ENCODE peak calls at places on chromosomes 5 and 9, in seven cellular contexts. D is fibroblast of the aortic adventitia, A is BE2C, Q is A673, U is cardiac fibroblast, C is adrenal gland, P is AG04449. Z is an unnamed sample.

GRCh38 chr5:138226917-138227316 is 13.8 kb upstream of the CDC23 start:
- DNase-seq in D (no peak), A (no peak), Q (no peak), U (no peak), C (no peak), P (no peak), Z (no peak)

GRCh38 chr9:127569819-127570401 is 42.2 kb upstream of the STXBP1 start:
- DNase-seq in D (no peak), A (no peak), Q (no peak), U (no peak), C (no peak), P (no peak), Z (no peak)

GRCh38 chr9:136325354-136325753 is 2.0 kb upstream of the GPSM1 start:
- DNase-seq in D (no peak), A (no peak), Q (no peak), U (no peak), C (no peak), P (no peak), Z (no peak)

GRCh38 chr5:122267195-122267594 is 44.8 kb upstream of the SNCAIP start:
- DNase-seq in D (no peak), A (no peak), Q (no peak), U (no peak), C (no peak), P (no peak), Z (no peak)

GRCh38 chr9:69443178-69443577 is 118.2 kb downstream of the ENTREP1 start:
- DNase-seq in D (no peak), A (no peak), Q (no peak), U (no peak), C (no peak), P (no peak), Z (no peak)

GRCh38 chr5:12242960-12243888 is 339.0 kb upstream of the CTNND2 start:
- DNase-seq in D (no peak), A (no peak), Q (no peak), U (no peak), C (no peak), P (no peak), Z (no peak)

GRCh38 chr5:120252839-120253238 is 211.3 kb upstream of the PRR16 start:
- DNase-seq in D (no peak), A (peak; percentile 62), Q (peak; percentile 5), U (peak; percentile 14), C (no peak), P (no peak), Z (no peak)

GRCh38 chr5:158463971-158464370 is 605.0 kb upstream of the CLINT1 start:
- DNase-seq in D (peak; percentile 76), A (no peak), Q (no peak), U (peak; percentile 59), C (peak; percentile 28), P (no peak), Z (no peak)

GRCh38 chr5:98187945-98188344 is 585.5 kb upstream of the RGMB start:
- DNase-seq in D (peak; percentile 33), A (no peak), Q (no peak), U (no peak), C (no peak), P (no peak), Z (no peak)

GRCh38 chr5:1246711-1247431 is 21.7 kb downstream of the SLC6A18 start:
- DNase-seq in D (peak; percentile 4), A (no peak), Q (peak; percentile 61), U (peak; percentile 13), C (peak; percentile 33), P (no peak), Z (no peak)

GRCh38 chr5:62090953-62091352 is 215.1 kb upstream of the KIF2A start:
- DNase-seq in D (no peak), A (no peak), Q (no peak), U (no peak), C (no peak), P (no peak), Z (no peak)

GRCh38 chr5:150278046-150278760 is 11.4 kb downstream of the CAMK2A start:
- DNase-seq in D (peak; percentile 44), A (no peak), Q (no peak), U (peak; percentile 31), C (no peak), P (no peak), Z (no peak)

GRCh38 chr9:113853333-113853732 is 22.8 kb upstream of the ZNF618 start:
- DNase-seq in D (no peak), A (no peak), Q (no peak), U (peak; percentile 7), C (no peak), P (no peak), Z (no peak)

GRCh38 chr5:157924931-157925729 is 66.2 kb upstream of the CLINT1 start:
- DNase-seq in D (no peak), A (no peak), Q (no peak), U (no peak), C (no peak), P (no peak), Z (no peak)

GRCh38 chr5:77843570-77844407 is 67.7 kb upstream of the TBCA start:
- DNase-seq in D (no peak), A (no peak), Q (no peak), U (no peak), C (no peak), P (no peak), Z (no peak)

GRCh38 chr9:133682961-133683493 is 46.9 kb downstream of the DBH start:
- DNase-seq in D (no peak), A (no peak), Q (no peak), U (no peak), C (no peak), P (no peak), Z (no peak)

GRCh38 chr9:116450378-116451139 is 236.5 kb upstream of the TRIM32 start:
- DNase-seq in D (peak; percentile 84), A (no peak), Q (no peak), U (peak; percentile 92), C (no peak), P (peak; percentile 79), Z (peak; percentile 91)

GRCh38 chr5:73960426-73960825 is 334.4 kb downstream of the ARHGEF28 start:
- DNase-seq in D (no peak), A (no peak), Q (no peak), U (no peak), C (no peak), P (no peak), Z (no peak)

GRCh38 chr5:56457887-56458451 is 224.8 kb upstream of the ANKRD55 start:
- DNase-seq in D (peak; percentile 61), A (no peak), Q (no peak), U (peak; percentile 46), C (peak; percentile 67), P (no peak), Z (no peak)

GRCh38 chr5:7894439-7894838 is 25.5 kb downstream of the MTRR start:
- DNase-seq in D (no peak), A (no peak), Q (no peak), U (no peak), C (no peak), P (no peak), Z (no peak)

GRCh38 chr5:7902201-7902600 is 33.3 kb downstream of the MTRR start:
- DNase-seq in D (peak; percentile 8), A (no peak), Q (no peak), U (no peak), C (no peak), P (no peak), Z (no peak)

GRCh38 chr5:7894860-7895259 is 25.9 kb downstream of the MTRR start:
- DNase-seq in D (no peak), A (no peak), Q (no peak), U (no peak), C (no peak), P (no peak), Z (no peak)

DNA sequence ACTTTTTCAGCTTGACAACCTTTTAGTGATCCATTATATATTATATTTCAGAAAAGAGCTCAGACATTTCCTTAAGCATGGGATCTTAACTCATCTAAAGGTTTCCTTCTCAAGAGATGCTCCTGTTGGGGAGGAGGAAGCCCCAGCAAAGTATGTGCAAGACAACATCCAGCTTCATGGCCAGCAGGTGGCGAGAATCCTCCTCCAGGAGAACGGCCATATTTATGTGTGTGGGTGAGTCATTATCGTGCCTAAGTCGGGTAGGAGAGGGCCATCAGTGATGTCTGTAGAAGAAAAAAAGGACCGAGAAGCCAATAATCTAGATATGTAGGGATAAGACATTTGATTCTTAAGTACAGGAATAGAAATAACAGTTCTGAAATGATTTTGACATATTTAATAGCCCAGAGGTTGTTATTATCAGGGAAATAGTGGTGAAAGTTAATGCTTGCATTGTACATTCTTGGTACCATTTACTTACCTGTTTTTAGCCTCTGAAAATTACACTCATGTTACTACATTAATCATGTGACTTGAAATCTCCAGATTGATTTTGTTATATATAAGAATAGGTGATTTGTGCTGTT is 28.2 kb downstream of the MTRR start:
- DNase-seq in D (peak; percentile 25), A (peak; percentile 57), Q (peak; percentile 71), U (peak; percentile 38), C (no peak), P (no peak), Z (no peak)
- TF ChIP-seq CTCF in D (peak; percentile 27), A (peak; percentile 68), Q (peak; percentile 59), U (peak; percentile 33), C (no peak), P (peak; percentile 54), Z (peak; percentile 55)

DNA sequence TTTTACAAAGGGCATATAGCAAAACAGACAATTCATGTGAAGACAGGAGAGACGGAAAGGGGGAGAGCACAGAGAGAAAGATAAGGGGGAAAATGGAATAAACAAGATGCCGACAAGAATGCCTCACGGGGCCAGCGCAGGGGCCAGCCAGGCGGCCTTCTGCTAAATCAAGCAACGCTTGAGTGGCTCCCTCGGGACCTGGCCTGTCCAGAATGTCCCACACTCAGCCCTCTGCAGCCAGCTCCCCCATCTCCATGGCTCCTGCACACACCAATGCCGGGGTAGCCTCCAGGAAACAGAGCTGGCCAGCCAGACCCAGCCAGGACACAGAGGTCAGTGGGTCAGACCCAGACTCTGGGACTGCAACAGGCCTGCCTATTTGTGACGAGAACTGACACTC is 60.0 kb downstream of the ADAMTS2 start:
- DNase-seq in D (no peak), A (peak; percentile 58), Q (no peak), U (peak; percentile 52), C (peak; percentile 39), P (no peak), Z (no peak)
- H3K4me3 ChIP-seq in D (no peak overlapping the region), A (peak overlapping the region; percentile 29), Q (no peak overlapping the region), U (peak overlapping the region; percentile 18), C (no peak overlapping the region), P (no peak overlapping the region), Z (peak overlapping the region; percentile 6)

GRCh38 chr5:14509556-14509955 is 72.0 kb upstream of the OTULINL start:
- DNase-seq in D (no peak), A (no peak), Q (no peak), U (no peak), C (no peak), P (no peak), Z (no peak)

GRCh38 chr5:14508046-14508445 is 73.5 kb upstream of the OTULINL start:
- DNase-seq in D (no peak), A (no peak), Q (no peak), U (no peak), C (no peak), P (no peak), Z (no peak)

GRCh38 chr5:14512574-14512973 is 69.0 kb upstream of the OTULINL start:
- DNase-seq in D (no peak), A (no peak), Q (no peak), U (no peak), C (no peak), P (no peak), Z (no peak)

GRCh38 chr5:14510880-14511279 is 70.7 kb upstream of the OTULINL start:
- DNase-seq in D (no peak), A (no peak), Q (no peak), U (no peak), C (no peak), P (no peak), Z (no peak)

GRCh38 chr5:14510156-14510734 is 71.3 kb upstream of the OTULINL start:
- DNase-seq in D (no peak), A (no peak), Q (no peak), U (no peak), C (no peak), P (no peak), Z (no peak)
- TF ChIP-seq CTCF in D (no peak), A (no peak), Q (no peak), U (no peak), C (no peak), P (no peak), Z (no peak)

GRCh38 chr5:66358741-66359140 is 214.6 kb downstream of the SREK1 start:
- DNase-seq in D (no peak), A (no peak), Q (no peak), U (no peak), C (no peak), P (no peak), Z (no peak)
- H3K4me3 ChIP-seq in D (no peak overlapping the region), A (no peak overlapping the region), Q (no peak overlapping the region), U (no peak overlapping the region), C (no peak overlapping the region), P (no peak overlapping the region), Z (no peak overlapping the region)